ENCODE peak calls at places on chromosome 21, in nine cellular contexts. Z, J, P, X, F, T, N, Y and I are unnamed samples.

GRCh38 chr21:20999567-21000169 is 1.5 kb downstream of the NCAM2 start:
- DNase-seq in Z (no peak), J (no peak), P (peak; percentile 80), X (peak; percentile 46), F (no peak), T (peak; percentile 9), N (no peak), Y (no peak), I (peak; percentile 68)

GRCh38 chr21:41010981-41011380 is 157.0 kb upstream of the BACE2 start:
- DNase-seq in Z (no peak), J (no peak), P (no peak), X (no peak), F (no peak), T (no peak), N (no peak), Y (no peak), I (no peak)

GRCh38 chr21:18245493-18245967 is 897 bp downstream of the CHODL start:
- DNase-seq in Z (peak; percentile 62), J (no peak), P (no peak), X (no peak), F (no peak), T (no peak), N (no peak), Y (no peak), I (no peak)

GRCh38 chr21:25956993-25957714 is 213.4 kb downstream of the APP start:
- DNase-seq in Z (no peak), J (no peak), P (peak; percentile 85), X (peak; percentile 64), F (no peak), T (peak; percentile 52), N (peak; percentile 62), Y (peak; percentile 30), I (peak; percentile 85)

GRCh38 chr21:34986561-34987533 is 62.3 kb downstream of the RUNX1 start:
- DNase-seq in Z (no peak), J (peak; percentile 15), P (peak; percentile 80), X (no peak), F (no peak), T (peak; percentile 95), N (peak; percentile 57), Y (no peak), I (peak; percentile 77)

GRCh38 chr21:40635336-40635735 is 211.6 kb downstream of the DSCAM start:
- DNase-seq in Z (no peak), J (no peak), P (no peak), X (no peak), F (no peak), T (peak; percentile 2), N (no peak), Y (no peak), I (no peak)

GRCh38 chr21:42569732-42570301 is 56.2 kb downstream of the SLC37A1 start:
- DNase-seq in Z (peak; percentile 46), J (no peak), P (no peak), X (no peak), F (no peak), T (no peak), N (no peak), Y (no peak), I (no peak)

GRCh38 chr21:20856926-20857325 is 141.3 kb upstream of the NCAM2 start:
- DNase-seq in Z (no peak), J (no peak), P (no peak), X (no peak), F (no peak), T (no peak), N (no peak), Y (no peak), I (no peak)

GRCh38 chr21:42081931-42082381 is 10.8 kb downstream of the UMODL1 start:
- DNase-seq in Z (no peak), J (no peak), P (no peak), X (no peak), F (no peak), T (no peak), N (no peak), Y (no peak), I (peak; percentile 31)

GRCh38 chr21:41359289-41359688 is 2.5 kb upstream of the MX2 start:
- DNase-seq in Z (no peak), J (no peak), P (no peak), X (no peak), F (no peak), T (no peak), N (no peak), Y (no peak), I (no peak)

GRCh38 chr21:18244721-18245486 is at the start of gene CHODL:
- DNase-seq in Z (peak; percentile 62), J (no peak), P (no peak), X (no peak), F (no peak), T (no peak), N (no peak), Y (no peak), I (no peak)

GRCh38 chr21:29193907-29194306 is 63.5 kb downstream of the MAP3K7CL start:
- DNase-seq in Z (no peak), J (no peak), P (no peak), X (no peak), F (no peak), T (no peak), N (no peak), Y (no peak), I (no peak)

GRCh38 chr21:17542371-17542992 is 29.6 kb downstream of the CXADR start:
- DNase-seq in Z (no peak), J (no peak), P (no peak), X (peak; percentile 54), F (no peak), T (no peak), N (no peak), Y (no peak), I (no peak)

GRCh38 chr21:15722591-15723324 is 7.0 kb upstream of the USP25 start:
- DNase-seq in Z (no peak), J (no peak), P (no peak), X (no peak), F (peak; percentile 8), T (peak; percentile 11), N (no peak), Y (no peak), I (no peak)

DNA sequence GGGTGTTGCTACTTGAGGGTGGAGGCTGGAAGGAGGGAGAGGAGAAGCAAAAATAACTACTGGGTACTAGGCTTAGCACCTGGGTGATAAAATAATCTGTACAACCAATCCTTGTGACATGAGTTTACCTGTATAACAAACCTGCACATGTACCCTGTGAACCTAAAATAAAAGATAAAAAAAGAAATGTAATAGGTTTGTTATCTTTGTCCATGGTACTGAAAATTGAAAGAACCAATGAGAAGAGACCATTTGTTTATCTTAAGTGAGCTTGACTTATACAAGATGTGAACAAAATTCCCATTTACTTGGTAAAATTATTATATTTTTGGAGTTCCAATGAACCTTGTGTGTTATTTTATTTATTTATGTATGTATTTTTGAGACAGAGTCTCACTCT is 11.1 kb upstream of the USP25 start:
- DNase-seq in Z (no peak), J (no peak), P (no peak), X (no peak), F (no peak), T (no peak), N (no peak), Y (no peak), I (no peak)
- H3K4me3 ChIP-seq in Z (no peak overlapping the region), J (no peak overlapping the region), P (no peak overlapping the region), X (no peak overlapping the region), F (no peak overlapping the region), T (no peak overlapping the region), N (no peak overlapping the region), Y (no peak overlapping the region), I (no peak overlapping the region)

GRCh38 chr21:46130721-46131720 is 24.4 kb downstream of the FTCD start:
- DNase-seq in Z (no peak), J (no peak), P (no peak), X (no peak), F (no peak), T (no peak), N (no peak), Y (no peak), I (peak; percentile 67)
- TF ChIP-seq CTCF in Z (no peak), J (no peak), P (no peak), X (no peak), F (no peak), T (no peak), N (no peak), Y (no peak), I (no peak)

DNA sequence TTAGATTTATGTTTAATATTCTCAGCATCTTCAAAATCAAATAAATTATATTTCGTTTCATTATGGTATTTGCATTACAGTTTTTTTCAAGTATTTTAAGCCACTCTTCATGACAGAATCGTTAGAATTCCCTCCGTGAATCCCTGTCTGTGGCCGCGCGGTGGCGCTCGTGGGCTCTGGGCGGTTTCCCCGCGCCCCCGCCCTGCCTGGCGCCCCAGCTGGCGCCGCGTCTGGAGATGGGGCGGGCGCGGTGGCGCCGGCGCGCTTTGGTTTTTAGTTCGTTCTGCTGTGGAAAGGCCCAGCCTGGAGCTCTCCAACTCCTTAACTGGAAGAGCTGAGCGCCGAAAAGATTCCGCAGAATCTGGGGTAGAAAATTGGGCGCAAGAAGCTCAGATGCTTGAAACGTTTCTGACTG is 25.7 kb downstream of the PRMT2 start:
- DNase-seq in Z (peak; percentile 80), J (peak; percentile 61), P (peak; percentile 83), X (peak; percentile 32), F (peak; percentile 7), T (peak; percentile 43), N (peak; percentile 43), Y (peak; percentile 54), I (peak; percentile 85)
- H3K4me3 ChIP-seq in Z (peak overlapping the region; percentile 44), J (peak overlapping the region; percentile 32), P (peak overlapping the region; percentile 14), X (no peak overlapping the region), F (no peak overlapping the region), T (no peak overlapping the region), N (no peak overlapping the region), Y (peak overlapping the region; percentile 29), I (peak overlapping the region; percentile 39)

GRCh38 chr21:32917392-32918135 is 108.2 kb upstream of the OLIG2 start:
- DNase-seq in Z (no peak), J (no peak), P (peak; percentile 27), X (no peak), F (no peak), T (no peak), N (no peak), Y (no peak), I (peak; percentile 20)

GRCh38 chr21:32918467-32919140 is 107.1 kb upstream of the OLIG2 start:
- DNase-seq in Z (no peak), J (no peak), P (no peak), X (no peak), F (no peak), T (no peak), N (no peak), Y (no peak), I (no peak)

GRCh38 chr21:32916088-32916487 is 109.6 kb upstream of the OLIG2 start:
- DNase-seq in Z (no peak), J (no peak), P (no peak), X (no peak), F (no peak), T (no peak), N (no peak), Y (no peak), I (no peak)

GRCh38 chr21:32915099-32915498 is 110.6 kb upstream of the OLIG2 start:
- DNase-seq in Z (no peak), J (no peak), P (no peak), X (no peak), F (no peak), T (no peak), N (no peak), Y (no peak), I (no peak)

DNA sequence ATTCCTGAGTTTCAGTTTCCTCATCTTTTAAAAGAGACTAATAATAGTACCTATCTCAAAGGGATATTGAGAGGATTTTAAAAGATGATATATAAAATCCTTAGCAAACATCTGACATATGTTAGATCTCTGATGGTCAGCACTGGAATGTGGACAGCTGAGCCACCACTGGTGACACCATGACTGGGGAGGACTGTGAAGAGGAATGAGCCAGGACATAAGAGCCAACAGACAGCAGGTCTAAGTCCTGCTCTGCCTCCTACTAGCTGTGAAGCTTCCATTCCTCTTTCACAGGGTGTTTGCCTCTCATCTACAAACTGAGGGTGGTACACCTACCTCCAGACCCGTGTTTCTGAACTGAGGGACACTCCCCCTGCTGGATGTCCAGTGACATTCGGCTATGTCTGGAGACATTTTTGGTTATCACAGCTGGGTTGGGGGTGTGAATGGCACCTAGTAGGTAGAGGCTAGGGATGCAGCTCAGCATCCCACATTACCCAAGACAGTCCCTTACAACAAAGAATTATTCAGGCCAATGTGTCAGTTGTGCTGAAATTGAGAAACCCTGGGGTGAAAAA is 109.1 kb upstream of the OLIG2 start:
- DNase-seq in Z (no peak), J (no peak), P (no peak), X (no peak), F (no peak), T (no peak), N (no peak), Y (no peak), I (no peak)
- TF ChIP-seq CTCF in Z (no peak), J (peak; percentile 44), P (peak; percentile 20), X (peak; percentile 25), F (peak; percentile 36), T (peak; percentile 15), N (no peak), Y (peak; percentile 33), I (no peak)